ENCODE peak calls at places on chromosome 11, in six cellular contexts. One of them, this sample, is unnamed.

GRCh38 chr11:69524291-69524882 is 42.9 kb downstream of the LINC01488 start:
- DNase-seq in Caki2: no peak
- DNase-seq in EL: peak
- DNase-seq in A549: no peak
- DNase-seq in stimulated activated CD4-positive, alpha-beta T cell treated with anti-CD3 and anti-CD28 coated beads, Interleukin-1b, Interleukin-23, amount 100 ng/mL, for 1 hour: no peak
- DNase-seq in T-helper 2 cell: no peak
- DNase-seq in this sample: peak

GRCh38 chr11:104529916-104530315 is 366.0 kb upstream of the PDGFD start:
- DNase-seq in EL: no peak
- DNase-seq in Caki2: no peak
- DNase-seq in T-helper 2 cell: no peak
- DNase-seq in stimulated activated CD4-positive, alpha-beta T cell treated with anti-CD3 and anti-CD28 coated beads, Interleukin-1b, Interleukin-23, amount 100 ng/mL, for 1 hour: no peak
- DNase-seq in A549: no peak
- DNase-seq in this sample: no peak

GRCh38 chr11:128506999-128507591 is 80.3 kb downstream of the ETS1 start:
- DNase-seq in stimulated activated CD4-positive, alpha-beta T cell treated with anti-CD3 and anti-CD28 coated beads, Interleukin-1b, Interleukin-23, amount 100 ng/mL, for 1 hour: no peak
- DNase-seq in EL: peak
- DNase-seq in Caki2: peak
- DNase-seq in T-helper 2 cell: no peak
- DNase-seq in A549: peak
- DNase-seq in this sample: peak

GRCh38 chr11:9716275-9717039 is 52.6 kb downstream of the SWAP70 start:
- DNase-seq in EL: peak
- DNase-seq in A549: peak
- DNase-seq in stimulated activated CD4-positive, alpha-beta T cell treated with anti-CD3 and anti-CD28 coated beads, Interleukin-1b, Interleukin-23, amount 100 ng/mL, for 1 hour: no peak
- DNase-seq in T-helper 2 cell: no peak
- DNase-seq in Caki2: no peak
- DNase-seq in this sample: no peak

GRCh38 chr11:119537641-119538253 is 114.8 kb upstream of the THY1 start:
- DNase-seq in T-helper 2 cell: no peak
- DNase-seq in A549: no peak
- DNase-seq in stimulated activated CD4-positive, alpha-beta T cell treated with anti-CD3 and anti-CD28 coated beads, Interleukin-1b, Interleukin-23, amount 100 ng/mL, for 1 hour: no peak
- DNase-seq in EL: no peak
- DNase-seq in Caki2: no peak
- DNase-seq in this sample: no peak

GRCh38 chr11:10305964-10306918 is 1.4 kb downstream of the ADM start:
- DNase-seq in A549: peak
- DNase-seq in Caki2: peak
- DNase-seq in T-helper 2 cell: no peak
- DNase-seq in EL: no peak
- DNase-seq in stimulated activated CD4-positive, alpha-beta T cell treated with anti-CD3 and anti-CD28 coated beads, Interleukin-1b, Interleukin-23, amount 100 ng/mL, for 1 hour: no peak
- DNase-seq in this sample: no peak

GRCh38 chr11:44979536-44980399 is 29.1 kb upstream of the TP53I11 start:
- DNase-seq in A549: peak
- DNase-seq in EL: no peak
- DNase-seq in T-helper 2 cell: no peak
- DNase-seq in stimulated activated CD4-positive, alpha-beta T cell treated with anti-CD3 and anti-CD28 coated beads, Interleukin-1b, Interleukin-23, amount 100 ng/mL, for 1 hour: no peak
- DNase-seq in Caki2: no peak
- DNase-seq in this sample: peak

GRCh38 chr11:8259316-8259995 is 4.2 kb downstream of the LMO1 start:
- DNase-seq in EL: no peak
- DNase-seq in stimulated activated CD4-positive, alpha-beta T cell treated with anti-CD3 and anti-CD28 coated beads, Interleukin-1b, Interleukin-23, amount 100 ng/mL, for 1 hour: no peak
- DNase-seq in Caki2: no peak
- DNase-seq in T-helper 2 cell: no peak
- DNase-seq in A549: no peak
- DNase-seq in this sample: no peak

GRCh38 chr11:19718976-19719375 is 6.3 kb downstream of the NAV2 start:
- DNase-seq in EL: no peak
- DNase-seq in T-helper 2 cell: no peak
- DNase-seq in A549: no peak
- DNase-seq in Caki2: no peak
- DNase-seq in stimulated activated CD4-positive, alpha-beta T cell treated with anti-CD3 and anti-CD28 coated beads, Interleukin-1b, Interleukin-23, amount 100 ng/mL, for 1 hour: no peak
- DNase-seq in this sample: no peak

This sample was measured in foreskin keratinocyte.